ENCODE peak calls at places on chromosomes 1 and 21, in eight cellular contexts. T, B, N, W, X, I, L and C are unnamed samples.

GRCh38 chr21:24163539-24163938 is 1443.7 kb downstream of the MRPL39 start:
- DNase-seq in T (no peak), B (no peak), N (no peak), W (no peak), X (no peak), I (no peak), L (no peak), C (no peak)

GRCh38 chr1:108657701-108658100 is 3.2 kb downstream of the HENMT1 start:
- DNase-seq in T (peak), B (no peak), N (no peak), W (no peak), X (no peak), I (no peak), L (no peak), C (no peak)

GRCh38 chr1:153535664-153536585 is at the start of gene S100A6:
- DNase-seq in T (peak), B (peak), N (no peak), W (peak), X (peak), I (peak), L (peak), C (peak)

GRCh38 chr1:243924188-243924587 is 74.1 kb upstream of the AKT3 start:
- DNase-seq in T (peak), B (no peak), N (no peak), W (no peak), X (peak), I (peak), L (no peak), C (no peak)

GRCh38 chr1:107648071-107648470 is 316.9 kb downstream of the VAV3 start:
- DNase-seq in T (peak), B (no peak), N (no peak), W (no peak), X (peak), I (peak), L (no peak), C (no peak)

GRCh38 chr1:163924041-163924440 is 602.3 kb downstream of the NUF2 start:
- DNase-seq in T (no peak), B (no peak), N (no peak), W (no peak), X (no peak), I (no peak), L (no peak), C (no peak)

GRCh38 chr21:15730484-15731242 is 881 bp downstream of the USP25 start:
- DNase-seq in T (no peak), B (peak), N (no peak), W (no peak), X (no peak), I (peak), L (peak), C (peak)

GRCh38 chr1:6495041-6495441 is 3.6 kb upstream of the PLEKHG5 start:
- DNase-seq in T (no peak), B (no peak), N (no peak), W (no peak), X (no peak), I (no peak), L (no peak), C (no peak)

GRCh38 chr1:81430236-81430635 is 370.5 kb upstream of the ADGRL2 start:
- DNase-seq in T (no peak), B (no peak), N (no peak), W (no peak), X (no peak), I (no peak), L (no peak), C (no peak)
- H3K27ac ChIP-seq in T (no peak), B (no peak), N (peak), W (no peak), X (no peak), I (no peak), L (no peak), C (no peak)

DNA sequence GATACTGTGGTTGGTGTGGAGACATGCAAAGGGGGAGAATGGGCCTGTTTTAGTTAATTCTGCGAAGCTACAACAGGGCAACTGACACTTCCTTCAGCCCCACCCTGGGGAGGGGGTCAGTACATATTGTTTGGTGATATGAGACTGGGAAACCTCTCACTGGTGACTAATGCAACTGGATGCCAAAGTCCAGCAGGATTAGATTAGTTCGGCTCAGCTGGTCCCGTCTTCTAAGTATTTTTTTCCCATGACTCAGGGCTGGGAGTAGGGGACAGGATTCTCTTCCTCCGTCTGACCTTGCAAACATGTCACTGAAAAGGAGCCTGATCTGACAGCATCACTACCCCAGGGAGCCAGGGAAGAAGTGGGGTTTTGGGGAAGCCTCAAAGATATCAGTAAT is 42.9 kb downstream of the PLXNA2 start:
- DNase-seq in T (peak), B (peak), N (no peak), W (peak), X (peak), I (peak), L (no peak), C (peak)
- H3K9ac ChIP-seq in T (no peak), B (peak), N (no peak), W (peak), X (no peak), I (no peak), L (no peak), C (peak)

GRCh38 chr21:41378849-41379248 is 17.0 kb downstream of the MX2 start:
- DNase-seq in T (no peak), B (no peak), N (no peak), W (no peak), X (no peak), I (no peak), L (no peak), C (no peak)
- TF ChIP-seq CTCF in T (no peak), B (no peak), N (peak), W (no peak), X (no peak), I (no peak), L (peak), C (no peak)

GRCh38 chr1:201536542-201536941 is 2.4 kb upstream of the NAV1 start:
- DNase-seq in T (peak), B (no peak), N (no peak), W (peak), X (peak), I (peak), L (no peak), C (no peak)
- H3K27ac ChIP-seq in T (peak), B (peak), N (no peak), W (no peak), X (peak), I (no peak), L (no peak), C (peak)

GRCh38 chr1:200890818-200891773 is 3.6 kb upstream of the INAVA start:
- DNase-seq in T (peak), B (peak), N (peak), W (no peak), X (peak), I (peak), L (peak), C (peak)
- H3K9ac ChIP-seq in T (no peak), B (peak), N (peak), W (no peak), X (peak), I (peak), L (peak), C (peak)